ENCODE peak calls at places on chromosomes 5 and 9, in six cellular contexts. O is NCI-H1092, H is fibroblast of lung, E is WERI-Rb-1, S is cerebellar nuclear complex, X is head of caudate nucleus. Q is an unnamed sample.

GRCh38 chr9:79489241-79490000 is 82.3 kb upstream of the TLE4 start:
- DNase-seq in O (no peak), H (peak), E (no peak), S (no peak), X (peak), Q (peak)

GRCh38 chr9:129138144-129138462 is 26.9 kb downstream of the PTPA start:
- DNase-seq in O (no peak), H (no peak), E (no peak), S (no peak), X (no peak), Q (no peak)

GRCh38 chr9:126682928-126683697 is 69.4 kb downstream of the LMX1B start:
- DNase-seq in O (no peak), H (peak), E (no peak), S (no peak), X (no peak), Q (no peak)

GRCh38 chr5:171422902-171423663 is 3.6 kb downstream of the FGF18 start:
- DNase-seq in O (no peak), H (no peak), E (no peak), S (no peak), X (no peak), Q (no peak)

GRCh38 chr5:38650540-38651275 is 94.3 kb upstream of the LIFR start:
- DNase-seq in O (no peak), H (peak), E (no peak), S (no peak), X (peak), Q (no peak)

GRCh38 chr9:113738898-113739604 is 137.1 kb upstream of the ZNF618 start:
- DNase-seq in O (no peak), H (no peak), E (no peak), S (no peak), X (no peak), Q (no peak)

GRCh38 chr5:149737355-149737754 is 7.2 kb downstream of the PPARGC1B start:
- DNase-seq in O (no peak), H (no peak), E (no peak), S (no peak), X (no peak), Q (no peak)

GRCh38 chr5:139904566-139905400 is 109.2 kb downstream of the PSD2 start:
- DNase-seq in O (no peak), H (no peak), E (peak), S (no peak), X (no peak), Q (no peak)

GRCh38 chr9:18385676-18386075 is 88.3 kb upstream of the ADAMTSL1 start:
- DNase-seq in O (no peak), H (no peak), E (no peak), S (no peak), X (no peak), Q (no peak)

GRCh38 chr5:149811453-149811852 is 81.3 kb downstream of the PPARGC1B start:
- DNase-seq in O (no peak), H (no peak), E (no peak), S (no peak), X (no peak), Q (no peak)

GRCh38 chr9:131995382-131995781 is 84.3 kb downstream of the MED27 start:
- DNase-seq in O (no peak), H (peak), E (no peak), S (no peak), X (no peak), Q (no peak)

GRCh38 chr9:31389075-31389474 is 995.4 kb upstream of the ACO1 start:
- DNase-seq in O (no peak), H (no peak), E (no peak), S (no peak), X (no peak), Q (no peak)

GRCh38 chr5:5158472-5158895 is 18.4 kb downstream of the ADAMTS16 start:
- DNase-seq in O (no peak), H (peak), E (no peak), S (no peak), X (no peak), Q (no peak)

GRCh38 chr9:112664541-112664940 is 53.4 kb downstream of the INIP start:
- DNase-seq in O (no peak), H (no peak), E (no peak), S (no peak), X (no peak), Q (no peak)

GRCh38 chr9:128523199-128523925 is 18.8 kb downstream of the GLE1 start:
- DNase-seq in O (peak), H (peak), E (peak), S (no peak), X (peak), Q (peak)

GRCh38 chr5:103587185-103587748 is 24.7 kb upstream of the NUDT12 start:
- DNase-seq in O (peak), H (peak), E (no peak), S (no peak), X (no peak), Q (peak)

GRCh38 chr9:38768351-38768761 is 48.4 kb upstream of the FAM240B start:
- DNase-seq in O (no peak), H (no peak), E (no peak), S (no peak), X (peak), Q (no peak)

GRCh38 chr5:172874647-172875371 is 40.8 kb downstream of the ERGIC1 start:
- DNase-seq in O (no peak), H (no peak), E (no peak), S (no peak), X (no peak), Q (no peak)

GRCh38 chr9:108056083-108056804 is 566.7 kb upstream of the KLF4 start:
- DNase-seq in O (no peak), H (peak), E (no peak), S (no peak), X (no peak), Q (no peak)

GRCh38 chr9:83220737-83221136 is 157.8 kb upstream of the RASEF start:
- DNase-seq in O (no peak), H (peak), E (no peak), S (no peak), X (no peak), Q (no peak)

GRCh38 chr9:134333234-134333873 is 7.1 kb downstream of the RXRA start:
- DNase-seq in O (peak), H (no peak), E (peak), S (no peak), X (no peak), Q (no peak)

GRCh38 chr9:72048850-72049249 is 11.6 kb downstream of the C9orf57 start:
- DNase-seq in O (no peak), H (peak), E (no peak), S (no peak), X (no peak), Q (no peak)